ENCODE peak calls at places on chromosomes 11 and 22, in nine cellular contexts. One of them, this sample, is unnamed.

GRCh38 chr11:131686836-131687235 is 316.4 kb downstream of the NTM start:
- DNase-seq in bronchial epithelial cell: no peak
- DNase-seq in AG09319: no peak
- DNase-seq in WTC11: no peak
- DNase-seq in CD8-positive, alpha-beta T cell: no peak
- DNase-seq in A549: no peak
- DNase-seq in colonic mucosa: peak
- DNase-seq in psoas muscle: no peak
- DNase-seq in MCF 10A: no peak
- DNase-seq in this sample: no peak

GRCh38 chr11:8338138-8338537 is 74.5 kb upstream of the LMO1 start:
- DNase-seq in bronchial epithelial cell: no peak
- DNase-seq in AG09319: no peak
- DNase-seq in WTC11: peak
- DNase-seq in CD8-positive, alpha-beta T cell: no peak
- DNase-seq in A549: peak
- DNase-seq in colonic mucosa: peak
- DNase-seq in psoas muscle: peak
- DNase-seq in MCF 10A: peak
- DNase-seq in this sample: peak

GRCh38 chr22:29117799-29118477 is 45.1 kb downstream of the KREMEN1 start:
- DNase-seq in bronchial epithelial cell: peak
- DNase-seq in AG09319: no peak
- DNase-seq in WTC11: no peak
- DNase-seq in CD8-positive, alpha-beta T cell: no peak
- DNase-seq in A549: no peak
- DNase-seq in colonic mucosa: no peak
- DNase-seq in psoas muscle: no peak
- DNase-seq in MCF 10A: peak
- DNase-seq in this sample: no peak

GRCh38 chr22:17891427-17892167 is 117.3 kb upstream of the BID start:
- DNase-seq in bronchial epithelial cell: no peak
- DNase-seq in AG09319: no peak
- DNase-seq in WTC11: peak
- DNase-seq in CD8-positive, alpha-beta T cell: no peak
- DNase-seq in A549: no peak
- DNase-seq in colonic mucosa: peak
- DNase-seq in psoas muscle: peak
- DNase-seq in MCF 10A: no peak
- DNase-seq in this sample: no peak

GRCh38 chr22:35648066-35649025 is at the start of gene APOL6:
- DNase-seq in bronchial epithelial cell: peak
- DNase-seq in AG09319: no peak
- DNase-seq in WTC11: no peak
- DNase-seq in CD8-positive, alpha-beta T cell: peak
- DNase-seq in A549: peak
- DNase-seq in colonic mucosa: peak
- DNase-seq in psoas muscle: no peak
- DNase-seq in MCF 10A: peak
- DNase-seq in this sample: peak

GRCh38 chr11:65132988-65133700 is 1.2 kb downstream of the SYVN1 start:
- DNase-seq in bronchial epithelial cell: peak
- DNase-seq in AG09319: no peak
- DNase-seq in WTC11: peak
- DNase-seq in CD8-positive, alpha-beta T cell: no peak
- DNase-seq in A549: peak
- DNase-seq in colonic mucosa: peak
- DNase-seq in psoas muscle: no peak
- DNase-seq in MCF 10A: peak
- DNase-seq in this sample: peak

GRCh38 chr11:67289226-67289650 is at the start of gene ANKRD13D:
- DNase-seq in bronchial epithelial cell: no peak
- DNase-seq in AG09319: no peak
- DNase-seq in WTC11: no peak
- DNase-seq in CD8-positive, alpha-beta T cell: no peak
- DNase-seq in A549: no peak
- DNase-seq in colonic mucosa: no peak
- DNase-seq in psoas muscle: no peak
- DNase-seq in MCF 10A: no peak
- DNase-seq in this sample: no peak

GRCh38 chr22:35538801-35539321 is 1.8 kb upstream of the RASD2 start:
- DNase-seq in bronchial epithelial cell: peak
- DNase-seq in AG09319: no peak
- DNase-seq in WTC11: peak
- DNase-seq in CD8-positive, alpha-beta T cell: no peak
- DNase-seq in A549: peak
- DNase-seq in colonic mucosa: peak
- DNase-seq in psoas muscle: no peak
- DNase-seq in MCF 10A: peak
- DNase-seq in this sample: no peak

GRCh38 chr11:14094481-14095037 is 132.0 kb downstream of the SPON1 start:
- DNase-seq in bronchial epithelial cell: peak
- DNase-seq in AG09319: no peak
- DNase-seq in WTC11: no peak
- DNase-seq in CD8-positive, alpha-beta T cell: no peak
- DNase-seq in A549: no peak
- DNase-seq in colonic mucosa: no peak
- DNase-seq in psoas muscle: no peak
- DNase-seq in MCF 10A: no peak
- DNase-seq in this sample: no peak

GRCh38 chr11:8080674-8081590 is at the start of gene TUB:
- DNase-seq in bronchial epithelial cell: no peak
- DNase-seq in AG09319: no peak
- DNase-seq in WTC11: peak
- DNase-seq in CD8-positive, alpha-beta T cell: no peak
- DNase-seq in A549: peak
- DNase-seq in colonic mucosa: no peak
- DNase-seq in psoas muscle: peak
- DNase-seq in MCF 10A: no peak
- DNase-seq in this sample: peak

GRCh38 chr22:33380789-33381530 is 322.8 kb upstream of the SYN3 start:
- DNase-seq in bronchial epithelial cell: peak
- DNase-seq in AG09319: peak
- DNase-seq in WTC11: no peak
- DNase-seq in CD8-positive, alpha-beta T cell: no peak
- DNase-seq in A549: peak
- DNase-seq in colonic mucosa: no peak
- DNase-seq in psoas muscle: no peak
- DNase-seq in MCF 10A: peak
- DNase-seq in this sample: no peak

GRCh38 chr11:43941257-43941879 is 1.1 kb upstream of the C11orf96 start:
- DNase-seq in bronchial epithelial cell: no peak
- DNase-seq in AG09319: no peak
- DNase-seq in WTC11: no peak
- DNase-seq in CD8-positive, alpha-beta T cell: no peak
- DNase-seq in A549: no peak
- DNase-seq in colonic mucosa: no peak
- DNase-seq in psoas muscle: no peak
- DNase-seq in MCF 10A: no peak
- DNase-seq in this sample: no peak

GRCh38 chr11:43948341-43949185 is 6.1 kb downstream of the C11orf96 start:
- DNase-seq in bronchial epithelial cell: no peak
- DNase-seq in AG09319: no peak
- DNase-seq in WTC11: no peak
- DNase-seq in CD8-positive, alpha-beta T cell: no peak
- DNase-seq in A549: no peak
- DNase-seq in colonic mucosa: no peak
- DNase-seq in psoas muscle: no peak
- DNase-seq in MCF 10A: no peak
- DNase-seq in this sample: no peak

GRCh38 chr11:117095301-117096139 is 2.7 kb downstream of the SIK3 start:
- DNase-seq in bronchial epithelial cell: peak
- DNase-seq in AG09319: peak
- DNase-seq in WTC11: no peak
- DNase-seq in CD8-positive, alpha-beta T cell: no peak
- DNase-seq in A549: no peak
- DNase-seq in colonic mucosa: no peak
- DNase-seq in psoas muscle: no peak
- DNase-seq in MCF 10A: peak
- DNase-seq in this sample: no peak

GRCh38 chr22:40533712-40534378 is 102.7 kb downstream of the MRTFA start:
- DNase-seq in bronchial epithelial cell: peak
- DNase-seq in AG09319: no peak
- DNase-seq in WTC11: no peak
- DNase-seq in CD8-positive, alpha-beta T cell: peak
- DNase-seq in A549: peak
- DNase-seq in colonic mucosa: no peak
- DNase-seq in psoas muscle: no peak
- DNase-seq in MCF 10A: peak
- DNase-seq in this sample: peak

GRCh38 chr11:115409116-115409663 is 95.0 kb downstream of the CADM1 start:
- DNase-seq in bronchial epithelial cell: no peak
- DNase-seq in AG09319: no peak
- DNase-seq in WTC11: no peak
- DNase-seq in CD8-positive, alpha-beta T cell: no peak
- DNase-seq in A549: no peak
- DNase-seq in colonic mucosa: no peak
- DNase-seq in psoas muscle: no peak
- DNase-seq in MCF 10A: no peak
- DNase-seq in this sample: no peak

GRCh38 chr22:36136475-36136874 is 24.1 kb downstream of the APOL3 start:
- DNase-seq in bronchial epithelial cell: no peak
- DNase-seq in AG09319: peak
- DNase-seq in WTC11: no peak
- DNase-seq in CD8-positive, alpha-beta T cell: no peak
- DNase-seq in A549: no peak
- DNase-seq in colonic mucosa: no peak
- DNase-seq in psoas muscle: peak
- DNase-seq in MCF 10A: peak
- DNase-seq in this sample: no peak

GRCh38 chr11:93567406-93567819 is 24.2 kb upstream of the SMCO4 start:
- DNase-seq in bronchial epithelial cell: no peak
- DNase-seq in AG09319: no peak
- DNase-seq in WTC11: no peak
- DNase-seq in CD8-positive, alpha-beta T cell: no peak
- DNase-seq in A549: no peak
- DNase-seq in colonic mucosa: peak
- DNase-seq in psoas muscle: peak
- DNase-seq in MCF 10A: peak
- DNase-seq in this sample: no peak

GRCh38 chr11:17473071-17473744 is 3.4 kb downstream of the ABCC8 start:
- DNase-seq in bronchial epithelial cell: peak
- DNase-seq in AG09319: no peak
- DNase-seq in WTC11: peak
- DNase-seq in CD8-positive, alpha-beta T cell: no peak
- DNase-seq in A549: peak
- DNase-seq in colonic mucosa: no peak
- DNase-seq in psoas muscle: no peak
- DNase-seq in MCF 10A: peak
- DNase-seq in this sample: no peak
- TF ChIP-seq CTCF in bronchial epithelial cell: no peak
- TF ChIP-seq CTCF in AG09319: no peak
- TF ChIP-seq CTCF in WTC11: peak
- TF ChIP-seq CTCF in CD8-positive, alpha-beta T cell: no peak
- TF ChIP-seq CTCF in A549: peak
- TF ChIP-seq CTCF in colonic mucosa: no peak
- TF ChIP-seq CTCF in psoas muscle: no peak
- TF ChIP-seq CTCF in MCF 10A: no peak
- TF ChIP-seq CTCF in this sample: no peak

DNA sequence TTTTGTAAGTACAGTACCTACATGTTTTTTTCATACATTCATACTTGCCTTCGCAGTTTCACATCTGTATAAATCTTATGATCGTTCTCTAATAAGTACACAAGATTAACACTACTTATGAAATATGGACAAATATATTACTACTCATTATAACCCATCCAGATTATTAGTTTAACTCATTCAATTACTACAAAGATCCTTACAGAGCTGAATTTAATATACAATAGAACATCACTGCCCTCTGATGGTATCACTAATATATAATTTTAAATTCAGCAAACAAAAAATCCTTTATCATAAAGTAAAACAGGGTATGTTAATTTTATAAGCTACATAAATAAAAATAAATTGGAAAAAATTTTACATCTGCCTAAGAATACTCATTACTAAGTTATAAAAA is 7.4 kb downstream of the SVIP start:
- DNase-seq in bronchial epithelial cell: no peak
- DNase-seq in AG09319: no peak
- DNase-seq in WTC11: no peak
- DNase-seq in CD8-positive, alpha-beta T cell: no peak
- DNase-seq in A549: no peak
- DNase-seq in colonic mucosa: no peak
- DNase-seq in psoas muscle: no peak
- DNase-seq in MCF 10A: no peak
- DNase-seq in this sample: no peak
- TF ChIP-seq CTCF in bronchial epithelial cell: no peak
- TF ChIP-seq CTCF in AG09319: no peak
- TF ChIP-seq CTCF in WTC11: no peak
- TF ChIP-seq CTCF in CD8-positive, alpha-beta T cell: no peak
- TF ChIP-seq CTCF in A549: no peak
- TF ChIP-seq CTCF in colonic mucosa: no peak
- TF ChIP-seq CTCF in psoas muscle: no peak
- TF ChIP-seq CTCF in MCF 10A: no peak
- TF ChIP-seq CTCF in this sample: no peak

GRCh38 chr11:112844530-112844929 is 116.7 kb upstream of the NCAM1 start:
- DNase-seq in bronchial epithelial cell: no peak
- DNase-seq in AG09319: no peak
- DNase-seq in WTC11: no peak
- DNase-seq in CD8-positive, alpha-beta T cell: no peak
- DNase-seq in A549: no peak
- DNase-seq in colonic mucosa: no peak
- DNase-seq in psoas muscle: no peak
- DNase-seq in MCF 10A: no peak
- DNase-seq in this sample: no peak
- TF ChIP-seq CTCF in bronchial epithelial cell: no peak
- TF ChIP-seq CTCF in AG09319: no peak
- TF ChIP-seq CTCF in WTC11: no peak
- TF ChIP-seq CTCF in CD8-positive, alpha-beta T cell: no peak
- TF ChIP-seq CTCF in A549: no peak
- TF ChIP-seq CTCF in colonic mucosa: no peak
- TF ChIP-seq CTCF in psoas muscle: no peak
- TF ChIP-seq CTCF in MCF 10A: no peak
- TF ChIP-seq CTCF in this sample: no peak

GRCh38 chr22:27809700-27810365 is 8.3 kb upstream of the MN1 start:
- DNase-seq in bronchial epithelial cell: no peak
- DNase-seq in AG09319: no peak
- DNase-seq in WTC11: no peak
- DNase-seq in CD8-positive, alpha-beta T cell: no peak
- DNase-seq in A549: no peak
- DNase-seq in colonic mucosa: no peak
- DNase-seq in psoas muscle: no peak
- DNase-seq in MCF 10A: no peak
- DNase-seq in this sample: no peak

GRCh38 chr22:27808730-27809129 is 7.2 kb upstream of the MN1 start:
- DNase-seq in bronchial epithelial cell: no peak
- DNase-seq in AG09319: no peak
- DNase-seq in WTC11: no peak
- DNase-seq in CD8-positive, alpha-beta T cell: no peak
- DNase-seq in A549: no peak
- DNase-seq in colonic mucosa: no peak
- DNase-seq in psoas muscle: no peak
- DNase-seq in MCF 10A: no peak
- DNase-seq in this sample: no peak

GRCh38 chr22:27811778-27812177 is 10.2 kb upstream of the MN1 start:
- DNase-seq in bronchial epithelial cell: no peak
- DNase-seq in AG09319: no peak
- DNase-seq in WTC11: no peak
- DNase-seq in CD8-positive, alpha-beta T cell: no peak
- DNase-seq in A549: no peak
- DNase-seq in colonic mucosa: no peak
- DNase-seq in psoas muscle: no peak
- DNase-seq in MCF 10A: no peak
- DNase-seq in this sample: no peak

GRCh38 chr22:27810566-27810965 is 9.0 kb upstream of the MN1 start:
- DNase-seq in bronchial epithelial cell: no peak
- DNase-seq in AG09319: peak
- DNase-seq in WTC11: no peak
- DNase-seq in CD8-positive, alpha-beta T cell: no peak
- DNase-seq in A549: no peak
- DNase-seq in colonic mucosa: peak
- DNase-seq in psoas muscle: peak
- DNase-seq in MCF 10A: no peak
- DNase-seq in this sample: no peak

GRCh38 chr22:27809226-27809625 is 7.7 kb upstream of the MN1 start:
- DNase-seq in bronchial epithelial cell: no peak
- DNase-seq in AG09319: no peak
- DNase-seq in WTC11: no peak
- DNase-seq in CD8-positive, alpha-beta T cell: no peak
- DNase-seq in A549: no peak
- DNase-seq in colonic mucosa: no peak
- DNase-seq in psoas muscle: no peak
- DNase-seq in MCF 10A: no peak
- DNase-seq in this sample: no peak
- TF ChIP-seq CTCF in bronchial epithelial cell: no peak
- TF ChIP-seq CTCF in AG09319: no peak
- TF ChIP-seq CTCF in WTC11: no peak
- TF ChIP-seq CTCF in CD8-positive, alpha-beta T cell: no peak
- TF ChIP-seq CTCF in A549: no peak
- TF ChIP-seq CTCF in colonic mucosa: no peak
- TF ChIP-seq CTCF in psoas muscle: no peak
- TF ChIP-seq CTCF in MCF 10A: no peak
- TF ChIP-seq CTCF in this sample: no peak

This sample was measured in GM13977.